ENCODE peak calls at places on chromosome 4, in eight cellular contexts. D is AG04450, V is type B pancreatic cell, P is GM13977, O is K562, Z is Peyer's patch, H is stomach, C is psoas muscle. U is an unnamed sample.

GRCh38 chr4:55736605-55737183 is 82.9 kb upstream of the EXOC1L start:
- DNase-seq in C (no peak), D (no peak), O (peak), P (peak), V (no peak), Z (no peak), H (no peak), U (peak)

GRCh38 chr4:14856076-14856926 is 146.0 kb upstream of the CPEB2 start:
- DNase-seq in H (peak), D (peak), P (peak), O (peak), Z (no peak), V (no peak), C (peak), U (peak)

GRCh38 chr4:187301923-187302322 is 578.3 kb upstream of the FAT1 start:
- DNase-seq in V (no peak), P (no peak), H (no peak), Z (no peak), C (no peak), O (no peak), D (no peak), U (no peak)

GRCh38 chr4:3768842-3769641 is 2.9 kb downstream of the ADRA2C start:
- DNase-seq in O (no peak), V (no peak), Z (no peak), P (no peak), D (no peak), H (no peak), C (no peak), U (no peak)

GRCh38 chr4:7403001-7403400 is 31.7 kb downstream of the PSAPL1 start:
- DNase-seq in Z (no peak), C (no peak), V (no peak), O (no peak), H (peak), P (no peak), D (no peak), U (no peak)

GRCh38 chr4:155599102-155599501 is 67.5 kb upstream of the GUCY1A1 start:
- DNase-seq in V (no peak), C (no peak), P (no peak), Z (no peak), O (no peak), H (no peak), D (no peak), U (no peak)

GRCh38 chr4:142091691-142092182 is 455.4 kb downstream of the IL15 start:
- DNase-seq in H (no peak), C (no peak), P (no peak), V (no peak), Z (no peak), D (peak), O (no peak), U (no peak)

GRCh38 chr4:84931274-84931673 is 35.2 kb downstream of the WDFY3 start:
- DNase-seq in D (no peak), P (no peak), H (no peak), C (no peak), O (no peak), V (no peak), Z (no peak), U (no peak)

GRCh38 chr4:21304061-21304541 is 603.8 kb downstream of the PACRGL start:
- DNase-seq in D (no peak), V (no peak), Z (no peak), H (peak), C (no peak), P (no peak), O (no peak), U (no peak)

GRCh38 chr4:73687414-73687813 is 53.0 kb upstream of the CXCL8 start:
- DNase-seq in V (no peak), H (no peak), C (no peak), Z (no peak), D (no peak), O (no peak), P (no peak), U (no peak)

GRCh38 chr4:84531689-84532088 is 32.6 kb upstream of the NKX6-1 start:
- DNase-seq in V (no peak), P (no peak), O (no peak), C (no peak), H (no peak), D (no peak), Z (no peak), U (no peak)

GRCh38 chr4:36215627-36216026 is 28.7 kb downstream of the ARAP2 start:
- DNase-seq in V (no peak), C (no peak), Z (no peak), H (no peak), O (no peak), P (no peak), D (no peak), U (no peak)

GRCh38 chr4:102163404-102164140 is 181.7 kb downstream of the SLC39A8 start:
- DNase-seq in O (peak), D (no peak), C (no peak), Z (no peak), V (no peak), H (no peak), P (no peak), U (no peak)

GRCh38 chr4:82948647-82949204 is 48.2 kb downstream of the THAP9 start:
- DNase-seq in O (no peak), Z (no peak), C (no peak), P (no peak), D (no peak), V (no peak), H (no peak), U (no peak)

GRCh38 chr4:130478406-130478805 is 1382.5 kb downstream of the C4orf33 start:
- DNase-seq in O (no peak), Z (no peak), C (no peak), H (no peak), V (no peak), P (no peak), D (peak), U (no peak)

GRCh38 chr4:42172391-42172790 is 19.9 kb upstream of the BEND4 start:
- DNase-seq in H (no peak), D (no peak), O (no peak), Z (no peak), V (no peak), C (no peak), P (no peak), U (no peak)

GRCh38 chr4:89539374-89539773 is 231.8 kb upstream of the GPRIN3 start:
- DNase-seq in O (no peak), Z (no peak), P (no peak), H (no peak), V (no peak), C (no peak), D (peak), U (no peak)

GRCh38 chr4:52945499-52945898 is 83.4 kb downstream of the RASL11B start:
- DNase-seq in O (peak), H (no peak), P (no peak), Z (no peak), D (no peak), C (no peak), V (no peak), U (no peak)

GRCh38 chr4:108035691-108036090 is 46.0 kb downstream of the HADH start:
- DNase-seq in P (no peak), V (no peak), C (no peak), O (no peak), Z (no peak), D (no peak), H (no peak), U (no peak)

GRCh38 chr4:53307819-53308773 is 57.8 kb downstream of the SCFD2 start:
- DNase-seq in H (no peak), V (no peak), D (no peak), P (no peak), C (no peak), Z (no peak), O (no peak), U (no peak)

GRCh38 chr4:139655116-139655515 is 10.5 kb upstream of the MGST2 start:
- DNase-seq in H (no peak), Z (no peak), V (no peak), O (no peak), C (no peak), D (no peak), P (no peak), U (no peak)

GRCh38 chr4:88908003-88908402 is 149.0 kb downstream of the FAM13A start:
- DNase-seq in P (no peak), O (no peak), H (no peak), D (peak), Z (no peak), C (no peak), V (no peak), U (no peak)

GRCh38 chr4:101232074-101232776 is 115.1 kb downstream of the PPP3CA start:
- DNase-seq in D (no peak), C (peak), Z (no peak), H (no peak), O (no peak), V (no peak), P (no peak), U (no peak)

GRCh38 chr4:55318541-55319129 is 27.4 kb upstream of the SRD5A3 start:
- DNase-seq in O (no peak), Z (no peak), D (no peak), C (no peak), V (no peak), P (no peak), H (no peak), U (no peak)

GRCh38 chr4:168908093-168908492 is 102.0 kb downstream of the CBR4 start:
- DNase-seq in P (no peak), Z (no peak), D (no peak), C (no peak), H (no peak), V (no peak), O (no peak), U (no peak)

GRCh38 chr4:139556735-139557505 is 901 bp upstream of the SETD7 start:
- DNase-seq in H (peak), C (peak), D (no peak), V (no peak), O (no peak), P (peak), Z (peak), U (peak)

GRCh38 chr4:153684182-153685073 is at the start of gene TLR2:
- DNase-seq in O (no peak), H (peak), V (peak), P (peak), D (no peak), Z (peak), C (peak), U (peak)

GRCh38 chr4:7134737-7135388 is 57.5 kb upstream of the SORCS2 start:
- DNase-seq in C (peak), D (peak), P (no peak), H (peak), Z (no peak), V (no peak), O (no peak), U (no peak)

GRCh38 chr4:86054676-86055075 is 305.2 kb downstream of the MAPK10 start:
- DNase-seq in P (no peak), D (no peak), V (no peak), H (no peak), Z (no peak), O (no peak), C (no peak), U (no peak)

GRCh38 chr4:2417765-2418651 is at the start of gene ZFYVE28:
- DNase-seq in O (peak), Z (no peak), C (no peak), D (no peak), V (peak), H (no peak), P (no peak), U (peak)

GRCh38 chr4:22625301-22625700 is 67.4 kb upstream of the GBA3 start:
- DNase-seq in D (no peak), O (no peak), Z (no peak), H (no peak), P (no peak), V (no peak), C (no peak), U (no peak)

GRCh38 chr4:24794916-24795665 is at the start of gene SOD3:
- DNase-seq in D (peak), Z (peak), C (peak), V (no peak), O (peak), H (peak), P (no peak), U (no peak)

GRCh38 chr4:103018391-103019318 is 850 bp downstream of the SLC9B1 start:
- DNase-seq in D (no peak), Z (no peak), V (no peak), O (peak), P (no peak), H (no peak), C (peak), U (no peak)

GRCh38 chr4:113958766-113959540 is 20.5 kb downstream of the ARSJ start:
- DNase-seq in C (no peak), V (no peak), D (peak), P (no peak), Z (no peak), O (no peak), H (no peak), U (no peak)

GRCh38 chr4:176579233-176579632 is 213.5 kb downstream of the VEGFC start:
- DNase-seq in C (no peak), P (no peak), H (no peak), O (no peak), V (no peak), Z (no peak), D (no peak), U (no peak)

DNA sequence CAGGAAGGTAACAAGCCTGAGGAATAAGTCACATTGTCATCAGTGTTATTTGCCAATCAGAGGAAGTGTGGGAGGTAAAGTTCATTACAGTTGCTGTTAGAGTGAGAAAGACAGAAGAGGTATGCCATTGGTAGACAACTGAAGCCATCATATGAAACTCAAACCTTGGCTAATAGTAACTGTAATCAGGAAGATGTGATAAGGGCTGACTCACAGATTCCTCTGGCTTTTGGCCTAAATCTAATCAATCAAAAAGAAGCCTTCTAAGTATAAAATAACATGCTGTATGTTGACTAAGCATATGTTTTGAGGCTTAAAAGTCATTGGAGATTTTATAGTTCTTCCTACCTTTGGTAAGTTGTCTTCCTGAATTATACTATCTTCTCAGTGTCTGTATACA is 242.8 kb downstream of the PCDH7 start:
- DNase-seq in Z (no peak), V (no peak), H (no peak), P (no peak), D (peak), O (no peak), C (no peak), U (no peak)
- TF ChIP-seq CTCF in Z (no peak), V (no peak), H (no peak), P (no peak), D (no peak), O (no peak), C (no peak), U (no peak)

DNA sequence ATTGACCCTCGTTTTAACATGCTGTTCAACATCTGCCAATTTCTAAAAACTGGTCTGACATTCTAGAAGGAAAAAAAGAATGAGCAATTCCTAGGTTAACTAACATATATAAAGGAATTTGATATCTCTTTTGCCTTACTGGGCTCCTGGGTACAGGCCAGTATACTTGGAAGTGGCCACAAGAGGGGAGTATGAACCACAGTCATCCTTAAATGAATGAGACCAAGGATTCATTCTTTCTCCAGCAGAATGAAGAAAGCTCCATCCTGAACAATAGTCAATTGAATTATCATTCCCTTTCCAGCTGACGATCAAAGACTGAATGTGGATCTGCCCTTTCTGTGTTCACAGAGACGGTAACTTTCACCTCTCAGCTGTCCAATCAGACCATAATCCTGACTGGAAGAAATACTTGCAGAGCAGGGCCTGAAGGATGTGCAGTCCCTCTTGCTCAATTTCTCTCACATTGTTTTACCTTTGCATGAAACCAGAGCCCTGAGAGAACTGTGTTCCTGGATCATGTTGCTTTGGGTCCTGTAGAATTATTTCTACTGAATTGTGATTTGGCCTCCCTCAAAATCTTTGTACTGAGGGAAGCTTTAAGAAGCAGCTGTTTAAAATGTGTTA is 14.8 kb upstream of the SPARCL1 start:
- DNase-seq in Z (no peak), V (no peak), P (no peak), O (peak), C (no peak), D (no peak), H (no peak), U (no peak)
- TF ChIP-seq CTCF in Z (peak), V (peak), P (no peak), O (no peak), C (peak), D (peak), H (peak), U (no peak)

GRCh38 chr4:70925899-70926635 is 23.9 kb downstream of the MOB1B start:
- DNase-seq in D (no peak), Z (peak), P (peak), H (no peak), V (no peak), O (no peak), C (no peak), U (peak)
- TF ChIP-seq CTCF in D (no peak), Z (no peak), P (no peak), H (no peak), V (no peak), O (no peak), C (no peak), U (no peak)

GRCh38 chr4:18081708-18082107 is 60.2 kb upstream of the LCORL start:
- DNase-seq in H (no peak), Z (no peak), C (no peak), D (no peak), P (no peak), V (no peak), O (no peak), U (no peak)

GRCh38 chr4:18071894-18072293 is 50.3 kb upstream of the LCORL start:
- DNase-seq in O (no peak), D (no peak), Z (no peak), H (no peak), V (no peak), P (no peak), C (no peak), U (no peak)

GRCh38 chr4:18077808-18078207 is 56.3 kb upstream of the LCORL start:
- DNase-seq in D (no peak), P (no peak), V (no peak), Z (no peak), O (no peak), C (no peak), H (no peak), U (no peak)

DNA sequence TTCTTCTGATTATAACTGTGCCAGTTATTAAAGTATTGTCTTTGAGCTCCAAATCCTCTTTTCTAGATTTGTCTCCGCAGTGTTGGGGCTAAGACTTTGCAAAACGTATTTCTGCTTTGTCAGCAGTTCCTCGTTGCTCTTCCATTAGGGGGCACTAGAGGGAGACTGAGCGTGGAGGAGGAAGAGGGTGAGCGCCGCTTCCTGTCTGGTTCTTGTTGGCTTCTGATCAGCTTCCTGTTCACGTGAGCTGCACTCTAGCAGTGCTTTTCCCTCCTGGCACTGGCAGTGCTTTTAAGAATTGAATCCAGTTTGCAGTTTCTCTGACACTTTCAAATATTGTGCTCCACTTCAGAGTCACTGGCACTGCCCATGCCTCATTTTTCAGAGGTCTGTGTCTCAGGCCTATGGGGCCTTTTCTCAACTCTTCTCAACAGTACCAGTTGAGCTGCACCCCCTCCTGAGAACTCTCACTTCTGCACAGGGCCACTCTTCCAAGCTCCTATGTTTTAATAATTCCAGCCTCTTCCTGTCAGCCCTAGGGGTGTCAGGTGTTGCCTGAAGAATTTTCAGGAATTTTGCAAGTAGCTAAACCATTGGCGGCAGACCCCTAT is 54.4 kb upstream of the LCORL start:
- DNase-seq in D (no peak), O (peak), P (no peak), C (peak), H (peak), Z (no peak), V (no peak), U (no peak)
- TF ChIP-seq CTCF in D (no peak), O (peak), P (peak), C (peak), H (peak), Z (peak), V (peak), U (peak)

GRCh38 chr4:157514711-157515110 is 294.2 kb downstream of the GRIA2 start:
- DNase-seq in H (no peak), V (no peak), C (no peak), P (no peak), O (no peak), Z (no peak), D (no peak), U (no peak)
- TF ChIP-seq CTCF in H (no peak), V (peak), C (no peak), P (peak), O (no peak), Z (no peak), D (no peak), U (no peak)

DNA sequence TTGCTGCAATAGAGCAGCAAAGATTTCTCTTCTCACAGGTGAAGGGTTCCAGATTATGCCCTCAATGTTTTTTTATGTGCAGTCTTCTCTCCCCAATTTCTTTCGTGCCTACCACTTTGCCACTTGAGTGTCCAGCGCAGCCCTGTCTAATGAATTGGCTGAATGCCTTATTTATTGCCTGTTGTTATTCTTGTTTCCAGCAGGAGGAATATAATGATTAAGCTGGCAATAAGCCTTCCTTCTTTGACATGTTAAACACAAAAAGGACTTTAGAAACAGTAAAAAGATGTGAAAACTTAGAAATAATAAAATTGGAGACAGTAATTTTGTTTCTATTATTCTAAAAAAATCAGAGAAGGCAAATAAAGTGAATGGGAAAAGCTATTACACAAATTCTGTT is 34.6 kb upstream of the FRAS1 start:
- DNase-seq in C (no peak), P (no peak), D (no peak), O (no peak), Z (no peak), V (no peak), H (no peak), U (no peak)
- TF ChIP-seq CTCF in C (no peak), P (no peak), D (no peak), O (no peak), Z (no peak), V (no peak), H (no peak), U (no peak)

GRCh38 chr4:152304220-152304619 is 231.7 kb downstream of the FBXW7 start:
- DNase-seq in C (no peak), V (no peak), Z (no peak), O (no peak), D (no peak), H (no peak), P (peak), U (peak)

GRCh38 chr4:152310223-152310622 is 225.7 kb downstream of the FBXW7 start:
- DNase-seq in D (peak), C (no peak), P (no peak), Z (no peak), V (no peak), O (no peak), H (no peak), U (no peak)

GRCh38 chr4:152308925-152309324 is 227.0 kb downstream of the FBXW7 start:
- DNase-seq in Z (no peak), O (no peak), P (no peak), C (no peak), V (no peak), D (no peak), H (no peak), U (no peak)

GRCh38 chr4:152309418-152309817 is 226.5 kb downstream of the FBXW7 start:
- DNase-seq in O (no peak), H (no peak), P (no peak), Z (no peak), V (no peak), D (no peak), C (no peak), U (no peak)

DNA sequence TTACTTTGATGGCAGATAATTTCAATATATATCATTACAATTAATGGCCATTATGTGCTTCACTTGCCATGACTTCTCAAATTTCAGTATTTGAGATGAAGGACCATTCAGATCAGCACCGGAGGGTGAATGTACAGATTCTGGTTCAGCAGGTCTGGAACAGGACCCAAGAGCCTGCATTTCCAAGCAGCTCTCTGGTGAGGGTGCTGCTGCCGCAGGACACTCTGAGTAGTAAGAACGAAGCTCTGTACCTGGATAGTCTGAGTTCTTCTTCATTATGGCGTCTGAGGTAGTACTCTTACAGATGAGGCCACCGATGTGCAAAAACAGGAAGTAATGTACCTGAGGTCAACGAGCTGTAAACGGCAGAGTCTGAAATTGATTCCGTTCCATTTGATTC is 228.2 kb downstream of the FBXW7 start:
- DNase-seq in V (no peak), P (no peak), O (no peak), C (no peak), H (no peak), D (no peak), Z (no peak), U (no peak)
- TF ChIP-seq CTCF in V (no peak), P (no peak), O (no peak), C (no peak), H (no peak), D (no peak), Z (no peak), U (no peak)

U was measured in GM13976.